ENCODE peak calls at places on chromosomes 1 and 21, in seven cellular contexts. T is neuronal stem cell, P is H9, G is mesenchymal stem cell, H is trophoblast cell, S is H1, O is IMR-90. D is an unnamed sample.

GRCh38 chr1:32311709-32312393 is 20.0 kb downstream of the HDAC1 start:
- DNase-seq in T (no peak), P (no peak), G (no peak), H (no peak), S (no peak), O (no peak), D (no peak)

GRCh38 chr1:67945733-67946374 is 104.6 kb downstream of the DIRAS3 start:
- DNase-seq in T (no peak), P (no peak), G (peak; percentile 49), H (no peak), S (no peak), O (peak; percentile 16), D (no peak)

GRCh38 chr1:228082975-228083870 is 715 bp downstream of the ARF1 start:
- DNase-seq in T (no peak), P (no peak), G (peak; percentile 26), H (peak; percentile 37), S (no peak), O (peak; percentile 29), D (peak; percentile 41)

GRCh38 chr1:186806477-186806876 is 22.3 kb upstream of the PLA2G4A start:
- DNase-seq in T (no peak), P (peak; percentile 32), G (peak; percentile 59), H (peak; percentile 57), S (no peak), O (peak; percentile 24), D (peak; percentile 55)

GRCh38 chr21:32046191-32046590 is 173.4 kb downstream of the HUNK start:
- DNase-seq in T (no peak), P (no peak), G (no peak), H (no peak), S (no peak), O (no peak), D (no peak)

GRCh38 chr1:226627924-226628623 is 79.5 kb downstream of the STUM start:
- DNase-seq in T (no peak), P (no peak), G (no peak), H (no peak), S (no peak), O (no peak), D (no peak)

GRCh38 chr1:21292991-21293536 is 2.8 kb upstream of the ECE1 start:
- DNase-seq in T (no peak), P (no peak), G (no peak), H (no peak), S (no peak), O (no peak), D (no peak)

GRCh38 chr1:152109231-152109997 is 5.8 kb downstream of the TCHH start:
- DNase-seq in T (no peak), P (peak; percentile 49), G (no peak), H (no peak), S (no peak), O (peak; percentile 6), D (peak; percentile 21)

GRCh38 chr1:234875953-234876814 is 252.5 kb downstream of the TOMM20 start:
- DNase-seq in T (no peak), P (no peak), G (peak; percentile 68), H (peak; percentile 43), S (no peak), O (peak; percentile 51), D (no peak)
- H3K27ac ChIP-seq in T (no peak overlapping the region), P (no peak overlapping the region), G (no peak overlapping the region), H (no peak overlapping the region), S (no peak overlapping the region), O (peak overlapping the region; percentile 11), D (no peak overlapping the region)

GRCh38 chr1:72007312-72007711 is 275.0 kb downstream of the NEGR1 start:
- DNase-seq in T (no peak), P (no peak), G (no peak), H (no peak), S (no peak), O (no peak), D (no peak)

GRCh38 chr1:72013161-72013560 is 269.2 kb downstream of the NEGR1 start:
- DNase-seq in T (no peak), P (no peak), G (no peak), H (no peak), S (no peak), O (no peak), D (peak; percentile 61)

GRCh38 chr1:72009170-72009569 is 273.2 kb downstream of the NEGR1 start:
- DNase-seq in T (no peak), P (no peak), G (no peak), H (no peak), S (no peak), O (no peak), D (no peak)

GRCh38 chr1:72011721-72012120 is 270.6 kb downstream of the NEGR1 start:
- DNase-seq in T (no peak), P (no peak), G (no peak), H (no peak), S (no peak), O (no peak), D (no peak)

GRCh38 chr1:72009756-72010441 is 272.4 kb downstream of the NEGR1 start:
- DNase-seq in T (no peak), P (no peak), G (no peak), H (no peak), S (no peak), O (no peak), D (no peak)
- H3K4me1 ChIP-seq in T (no peaks in the 10 kb centered on the region), P (no peaks in the 10 kb centered on the region), G (no peaks in the 10 kb centered on the region), H (no peaks in the 10 kb centered on the region), S (no peaks in the 10 kb centered on the region), O (peaks cover 3% of the 10 kb centered on the region), D (no peaks in the 10 kb centered on the region)

GRCh38 chr1:235330918-235331285 is 2.5 kb downstream of the GGPS1 start:
- DNase-seq in T (no peak), P (no peak), G (no peak), H (no peak), S (no peak), O (no peak), D (no peak)

GRCh38 chr1:235326719-235327558 is 1.0 kb downstream of the ARID4B start:
- DNase-seq in T (peak; percentile 17), P (peak; percentile 41), G (peak; percentile 58), H (peak; percentile 56), S (no peak), O (no peak), D (peak; percentile 58)

GRCh38 chr1:235327559-235328270 is at the start of gene ARID4B:
- DNase-seq in T (no peak), P (no peak), G (peak; percentile 25), H (no peak), S (no peak), O (no peak), D (no peak)

GRCh38 chr1:235329139-235329808 is 904 bp downstream of the GGPS1 start:
- DNase-seq in T (no peak), P (no peak), G (no peak), H (peak; percentile 52), S (no peak), O (peak; percentile 45), D (peak; percentile 50)

DNA sequence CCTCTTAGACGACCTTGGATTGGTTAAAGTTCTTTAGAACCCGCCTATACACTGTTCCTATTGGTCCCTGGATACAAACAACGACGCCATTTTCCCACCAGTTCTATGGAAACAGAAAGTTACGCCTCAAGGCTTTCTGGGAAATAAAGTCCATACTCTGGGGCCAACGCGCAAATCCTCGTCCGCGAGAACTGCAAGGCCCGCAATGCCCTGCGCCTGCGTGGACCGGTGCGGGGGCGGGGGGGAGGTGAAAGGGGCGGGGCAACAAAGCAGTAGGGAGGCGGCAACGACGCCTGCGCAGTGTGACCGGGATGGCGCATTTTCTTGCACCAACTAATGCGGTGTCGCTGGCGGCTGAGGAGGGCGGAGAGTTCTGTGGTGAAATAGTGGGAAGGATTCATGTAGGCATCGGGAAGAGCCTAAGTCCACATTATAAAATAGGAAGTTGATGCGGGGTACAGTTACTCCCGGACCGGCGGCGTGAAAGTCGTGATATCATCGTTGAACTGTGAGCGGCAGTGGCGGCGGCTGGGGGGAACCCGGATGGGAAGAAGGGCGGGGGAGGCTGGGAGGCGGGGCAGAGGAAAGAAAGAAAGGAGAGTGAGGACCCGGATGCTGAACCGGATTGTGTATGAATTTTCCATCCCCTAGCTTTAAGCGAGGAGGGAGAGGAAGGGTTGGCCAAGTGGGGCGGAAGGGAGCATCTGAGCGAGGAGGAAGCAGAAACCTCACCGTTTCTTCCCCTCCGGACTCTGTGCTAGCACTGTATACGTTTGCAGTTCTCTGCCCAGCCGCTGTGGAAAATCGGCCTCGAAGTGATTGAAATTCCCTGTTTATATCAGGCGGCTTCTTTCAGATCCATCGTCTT is at the start of gene GGPS1:
- DNase-seq in T (peak; percentile 100), P (peak; percentile 98), G (peak; percentile 100), H (peak; percentile 100), S (peak; percentile 95), O (peak; percentile 100), D (peak; percentile 100)
- H2BK120ac ChIP-seq in T (peak within 1 kb of the TSS; percentile 16), P (no peak within 1 kb of the TSS), G (peak within 1 kb of the TSS; percentile 91), H (peak within 1 kb of the TSS; percentile 85), S (no peak within 1 kb of the TSS), O (peak within 1 kb of the TSS; percentile 85), D (peak within 1 kb of the TSS; percentile 92)

DNA sequence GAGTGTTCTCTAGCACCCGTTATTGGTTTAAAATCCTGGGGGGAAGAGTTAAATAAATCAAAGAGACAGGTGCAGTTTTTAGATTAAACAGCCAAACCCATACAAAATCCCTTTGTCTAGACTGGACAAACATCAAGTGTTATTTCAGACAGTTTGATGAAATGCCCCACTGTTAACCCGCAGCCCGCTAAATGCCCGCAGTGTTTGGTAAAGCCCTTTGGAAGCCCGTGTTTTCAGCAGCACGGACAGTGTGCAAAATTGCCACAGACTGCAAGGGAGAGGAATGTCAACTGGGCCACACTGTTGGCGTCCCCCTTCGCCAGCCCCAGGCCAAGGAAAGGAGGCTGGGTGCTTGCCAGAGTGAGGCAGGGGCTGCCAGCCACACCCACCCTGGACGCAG is 26.6 kb downstream of the AJAP1 start:
- DNase-seq in T (no peak), P (no peak), G (no peak), H (peak; percentile 20), S (no peak), O (no peak), D (no peak)
- H3K27ac ChIP-seq in T (no peak overlapping the region), P (no peak overlapping the region), G (no peak overlapping the region), H (no peak overlapping the region), S (no peak overlapping the region), O (no peak overlapping the region), D (no peak overlapping the region)

DNA sequence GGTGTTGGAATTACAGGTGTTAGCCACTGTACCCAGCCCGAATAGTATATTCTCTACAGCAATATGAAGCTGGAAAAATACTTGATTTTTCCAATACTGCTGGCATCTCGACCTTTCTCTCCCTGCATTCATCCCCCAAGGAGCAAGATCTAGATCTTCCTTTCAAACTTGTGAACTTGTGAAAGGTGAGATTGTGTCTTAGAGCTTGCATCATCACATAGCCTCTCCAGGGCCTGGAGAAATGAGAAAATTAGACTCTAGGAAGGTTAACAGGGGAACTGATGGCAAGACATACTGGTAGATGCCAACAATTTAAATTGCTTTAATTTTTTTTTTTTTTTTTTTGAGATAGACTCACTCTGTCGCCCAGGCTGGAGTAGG is 2.1 kb downstream of the PRUNE1 start:
- DNase-seq in T (no peak), P (no peak), G (no peak), H (no peak), S (no peak), O (no peak), D (no peak)
- H3K4me1 ChIP-seq in T (peaks cover 12% of the 10 kb centered on the region), P (peaks cover 5% of the 10 kb centered on the region), G (peaks cover 15% of the 10 kb centered on the region), H (peaks cover 8% of the 10 kb centered on the region), S (peaks cover 12% of the 10 kb centered on the region), O (peaks cover 5% of the 10 kb centered on the region), D (peaks cover 7% of the 10 kb centered on the region)

GRCh38 chr1:97805093-97805492 is 115.7 kb downstream of the DPYD start:
- DNase-seq in T (no peak), P (no peak), G (no peak), H (no peak), S (no peak), O (no peak), D (no peak)
- H2BK120ac ChIP-seq in T (no peak overlapping the region), P (no peak overlapping the region), G (no peak overlapping the region), H (no peak overlapping the region), S (no peak overlapping the region), O (no peak overlapping the region), D (no peak overlapping the region)

D was measured in mesendoderm.